ENCODE peak calls at places on chromosomes 13 and 19, in seven cellular contexts. O is activated T-helper 1 cell treated with anti-CD3 and anti-CD28 coated beads, Interleukin-2, amount 50 U/mL, for 16 hours; J is activated T-cell treated with anti-CD3 and anti-CD28 coated beads, Interleukin-2, amount 50 U/mL, for 72 hours; F is activated CD4-positive, alpha-beta T cell treated with anti-CD3 and anti-CD28 coated beads, Interleukin-2, amount 10 ng/mL, durations not matched to agents 7 days and 5 days; I is SK-MEL-5; S is stimulated activated CD8-positive, alpha-beta memory T cell treated with anti-CD3 and anti-CD28 coated beads, Interleukin-15, amount 100 ng/mL, for 1 hour; P is nephron progenitor cell. R is an unnamed sample.

GRCh38 chr19:3100331-3100730 is 6.2 kb downstream of the GNA11 start:
- DNase-seq in S (no peak), I (no peak), P (no peak), J (no peak), O (no peak), F (no peak), R (no peak)

GRCh38 chr19:17340302-17340870 is 3.0 kb downstream of the GTPBP3 start:
- DNase-seq in S (no peak), I (peak), F (no peak), J (no peak), P (peak), O (no peak), R (no peak)

GRCh38 chr19:14127929-14128509 is 8.4 kb downstream of the ASF1B start:
- DNase-seq in O (no peak), S (no peak), F (no peak), I (no peak), J (no peak), P (no peak), R (no peak)

GRCh38 chr13:33249066-33249465 is 36.5 kb downstream of the STARD13 start:
- DNase-seq in P (no peak), I (no peak), F (no peak), O (no peak), J (no peak), S (no peak), R (no peak)

GRCh38 chr19:18889949-18890745 is 5.8 kb downstream of the CERS1 start:
- DNase-seq in F (no peak), S (no peak), J (no peak), I (no peak), O (no peak), P (no peak), R (no peak)

GRCh38 chr13:48404952-48405351 is 8.0 kb downstream of the LPAR6 start:
- DNase-seq in F (no peak), P (no peak), S (no peak), J (no peak), I (no peak), O (no peak), R (no peak)

GRCh38 chr13:113915012-113915763 is 51.3 kb upstream of the GAS6 start:
- DNase-seq in P (no peak), J (no peak), S (no peak), O (no peak), F (no peak), I (no peak), R (peak)

GRCh38 chr19:8034178-8034525 is 18.4 kb upstream of the CCL25 start:
- DNase-seq in F (no peak), I (no peak), S (no peak), O (no peak), P (no peak), J (no peak), R (no peak)

GRCh38 chr19:18340990-18341868 is 831 bp downstream of the PGPEP1 start:
- DNase-seq in I (no peak), P (peak), O (peak), F (peak), S (peak), J (peak), R (peak)

GRCh38 chr13:113207890-113208423 is 512 bp downstream of the PCID2 start:
- DNase-seq in P (no peak), O (no peak), I (peak), J (no peak), F (peak), S (no peak), R (no peak)

GRCh38 chr19:55654833-55655647 is at the start of gene U2AF2:
- DNase-seq in I (peak), S (peak), O (peak), P (peak), J (peak), F (peak), R (peak)

GRCh38 chr13:23433171-23434153 is at the start of gene SACS:
- DNase-seq in I (peak), J (no peak), F (no peak), O (no peak), P (peak), S (no peak), R (no peak)

GRCh38 chr13:103067751-103068563 is 1.7 kb upstream of the SLC10A2 start:
- DNase-seq in I (no peak), F (no peak), P (no peak), O (no peak), J (no peak), S (no peak), R (no peak)

GRCh38 chr13:98649861-98650260 is 73.0 kb upstream of the STK24 start:
- DNase-seq in F (no peak), S (no peak), I (no peak), J (no peak), O (no peak), P (no peak), R (no peak)

GRCh38 chr19:4495471-4495870 is 22.8 kb downstream of the PLIN4 start:
- DNase-seq in O (no peak), I (no peak), P (no peak), J (no peak), F (no peak), S (no peak), R (no peak)

GRCh38 chr19:33071887-33072286 is 7.2 kb upstream of the RHPN2 start:
- DNase-seq in F (no peak), J (no peak), P (no peak), I (no peak), S (no peak), O (no peak), R (no peak)

GRCh38 chr13:66483712-66484111 is 746.4 kb downstream of the PCDH9 start:
- DNase-seq in O (no peak), I (peak), P (no peak), J (no peak), S (no peak), F (no peak), R (no peak)

GRCh38 chr13:54750521-54750920 is 1721.9 kb downstream of the OLFM4 start:
- DNase-seq in P (no peak), O (no peak), I (no peak), J (no peak), S (no peak), F (no peak), R (no peak)

GRCh38 chr13:25167349-25167748 is 4.7 kb downstream of the AMER2 start:
- DNase-seq in F (no peak), S (no peak), I (no peak), O (no peak), J (no peak), P (no peak), R (no peak)

GRCh38 chr19:11196406-11197287 is 698 bp downstream of the KANK2 start:
- DNase-seq in J (peak), S (no peak), I (no peak), P (peak), O (no peak), F (no peak), R (peak)

GRCh38 chr19:11479470-11480080 is 1.3 kb downstream of the ELAVL3 start:
- DNase-seq in J (peak), I (peak), S (no peak), P (peak), F (peak), O (no peak), R (no peak)

GRCh38 chr19:16679811-16680210 is 18.9 kb downstream of the TMEM38A start:
- DNase-seq in S (no peak), O (no peak), I (no peak), P (no peak), J (no peak), F (no peak), R (no peak)

GRCh38 chr13:107375701-107376350 is 807.9 kb upstream of the ARGLU1 start:
- DNase-seq in P (no peak), F (no peak), J (no peak), I (no peak), O (no peak), S (no peak), R (no peak)

GRCh38 chr19:21256722-21257121 is 72.5 kb downstream of the ZNF708 start:
- DNase-seq in J (no peak), F (no peak), S (no peak), O (no peak), P (no peak), I (peak), R (no peak)

GRCh38 chr13:59771272-59771671 is 392.5 kb downstream of the DIAPH3 start:
- DNase-seq in I (peak), J (no peak), S (no peak), O (no peak), F (no peak), P (no peak), R (no peak)

GRCh38 chr19:10911579-10912363 is 16.7 kb downstream of the YIPF2 start:
- DNase-seq in P (no peak), S (no peak), I (no peak), J (no peak), O (no peak), F (no peak), R (no peak)

GRCh38 chr19:44741841-44742352 is 6.6 kb upstream of the BCL3 start:
- DNase-seq in J (no peak), F (no peak), P (no peak), S (no peak), O (no peak), I (peak), R (peak)